ENCODE peak calls at places on chromosomes 4 and X, in six cellular contexts. S is cerebellar cortex, N is NCI-H1417, X is lower leg skin, T is A172, P is HT-29. U is an unnamed sample.

GRCh38 chrX:40094041-40094899 is 3.5 kb downstream of the BCOR start:
- DNase-seq in S (peak), N (peak), X (peak), T (no peak), P (no peak), U (no peak)

GRCh38 chr4:155694100-155694785 is 27.6 kb downstream of the GUCY1A1 start:
- DNase-seq in S (no peak), N (no peak), X (no peak), T (no peak), P (peak), U (no peak)

GRCh38 chr4:4456351-4456750 is 69.4 kb downstream of the NSG1 start:
- DNase-seq in S (no peak), N (no peak), X (no peak), T (peak), P (no peak), U (no peak)

GRCh38 chrX:48472851-48473717 is 2.9 kb upstream of the FTSJ1 start:
- DNase-seq in S (no peak), N (no peak), X (no peak), T (no peak), P (no peak), U (no peak)

GRCh38 chr4:182236186-182236585 is 7.0 kb upstream of the TENM3 start:
- DNase-seq in S (no peak), N (no peak), X (no peak), T (no peak), P (no peak), U (no peak)

GRCh38 chr4:128376303-128376702 is 88.7 kb upstream of the PGRMC2 start:
- DNase-seq in S (no peak), N (no peak), X (no peak), T (no peak), P (no peak), U (no peak)

GRCh38 chr4:183728223-183729068 is 69.4 kb downstream of the TRAPPC11 start:
- DNase-seq in S (no peak), N (no peak), X (no peak), T (no peak), P (no peak), U (no peak)

GRCh38 chr4:37662861-37663390 is 23.2 kb downstream of the RELL1 start:
- DNase-seq in S (peak), N (no peak), X (no peak), T (peak), P (no peak), U (no peak)

GRCh38 chr4:146347822-146348221 is 133.5 kb downstream of the REELD1 start:
- DNase-seq in S (no peak), N (no peak), X (no peak), T (no peak), P (no peak), U (no peak)

GRCh38 chr4:176818531-176818930 is 25.8 kb upstream of the VEGFC start:
- DNase-seq in S (no peak), N (no peak), X (no peak), T (no peak), P (no peak), U (peak)

GRCh38 chr4:83108101-83108861 is 6.2 kb downstream of the PLAC8 start:
- DNase-seq in S (no peak), N (no peak), X (no peak), T (no peak), P (no peak), U (no peak)

GRCh38 chr4:22389240-22389871 is 126.5 kb downstream of the ADGRA3 start:
- DNase-seq in S (peak), N (peak), X (no peak), T (peak), P (peak), U (peak)

GRCh38 chr4:152063301-152064235 is 302.8 kb upstream of the GATB start:
- DNase-seq in S (no peak), N (peak), X (peak), T (peak), P (peak), U (peak)

GRCh38 chrX:72576161-72576896 is 3.7 kb upstream of the HDAC8 start:
- DNase-seq in S (no peak), N (no peak), X (no peak), T (no peak), P (no peak), U (peak)

GRCh38 chr4:140137654-140138053 is 16.3 kb downstream of the MAML3 start:
- DNase-seq in S (no peak), N (no peak), X (no peak), T (no peak), P (peak), U (peak)

GRCh38 chr4:85889314-85889713 is 414.4 kb downstream of the ARHGAP24 start:
- DNase-seq in S (no peak), N (no peak), X (no peak), T (no peak), P (no peak), U (no peak)

GRCh38 chrX:79182616-79183015 is 38.1 kb downstream of the GPR174 start:
- DNase-seq in S (no peak), N (no peak), X (no peak), T (no peak), P (no peak), U (no peak)

GRCh38 chrX:10158279-10158939 is 1.6 kb downstream of the CLCN4 start:
- DNase-seq in S (peak), N (peak), X (no peak), T (peak), P (no peak), U (peak)

GRCh38 chr4:172850838-172851237 is 317.8 kb upstream of the GALNT7 start:
- DNase-seq in S (no peak), N (no peak), X (no peak), T (peak), P (no peak), U (peak)

GRCh38 chr4:109406337-109406931 is 27.2 kb upstream of the SEC24B start:
- DNase-seq in S (peak), N (peak), X (no peak), T (peak), P (peak), U (peak)

GRCh38 chrX:137362583-137362982 is 203.3 kb upstream of the ZIC3 start:
- DNase-seq in S (no peak), N (no peak), X (no peak), T (no peak), P (no peak), U (no peak)

GRCh38 chr4:6538586-6538985 is 36.4 kb upstream of the MAN2B2 start:
- DNase-seq in S (peak), N (peak), X (no peak), T (no peak), P (no peak), U (no peak)

GRCh38 chr4:72531768-72532290 is 37.2 kb downstream of the ADAMTS3 start:
- DNase-seq in S (no peak), N (no peak), X (no peak), T (no peak), P (no peak), U (no peak)

GRCh38 chrX:37722595-37722994 is 37.0 kb downstream of the XK start:
- DNase-seq in S (peak), N (no peak), X (no peak), T (no peak), P (no peak), U (no peak)

GRCh38 chrX:50432760-50433377 is 37.8 kb downstream of the DGKK start:
- DNase-seq in S (no peak), N (no peak), X (no peak), T (no peak), P (no peak), U (no peak)

GRCh38 chrX:75623535-75623934 is 100.7 kb upstream of the ZDHHC15 start:
- DNase-seq in S (no peak), N (no peak), X (no peak), T (no peak), P (peak), U (no peak)

GRCh38 chr4:110310795-110311194 is 112.4 kb upstream of the ELOVL6 start:
- DNase-seq in S (no peak), N (no peak), X (no peak), T (no peak), P (no peak), U (no peak)

GRCh38 chr4:124710911-124711310 is 1.6 kb downstream of the ANKRD50 start:
- DNase-seq in S (peak), N (no peak), X (peak), T (peak), P (peak), U (no peak)

GRCh38 chrX:71998836-71999509 is 88.3 kb downstream of the NHSL2 start:
- DNase-seq in S (peak), N (peak), X (no peak), T (peak), P (peak), U (peak)

GRCh38 chr4:6723851-6724250 is 7.9 kb downstream of the BLOC1S4 start:
- DNase-seq in S (no peak), N (no peak), X (no peak), T (no peak), P (no peak), U (no peak)

GRCh38 chrX:107288676-107289075 is 82.3 kb downstream of the DNAAF6 start:
- DNase-seq in S (no peak), N (no peak), X (no peak), T (no peak), P (no peak), U (no peak)

GRCh38 chr4:53313510-53313909 is 52.4 kb downstream of the SCFD2 start:
- DNase-seq in S (peak), N (peak), X (no peak), T (peak), P (peak), U (no peak)

GRCh38 chr4:123661080-123661737 is 264.6 kb downstream of the SPRY1 start:
- DNase-seq in S (no peak), N (no peak), X (no peak), T (no peak), P (peak), U (no peak)

GRCh38 chr4:147591048-147591577 is 26.1 kb upstream of the TMEM184C start:
- DNase-seq in S (no peak), N (no peak), X (no peak), T (no peak), P (no peak), U (no peak)

GRCh38 chrX:12548746-12549145 is 242.5 kb upstream of the PRPS2 start:
- DNase-seq in S (no peak), N (no peak), X (no peak), T (peak), P (peak), U (peak)

U was measured in AG08396.